ENCODE peak calls at places on chromosome 3, in ten cellular contexts. O is natural killer cell; G is activated T-cell treated with anti-CD3 and anti-CD28 coated beads, Interleukin-2, amount 50 U/mL, for 72 hours; S is naive thymus-derived CD4-positive, alpha-beta T cell; A is right cardiac atrium; Q is CD4-positive, alpha-beta T cell; N is IMR-90; M is central memory CD8-positive, alpha-beta T cell; R is activated CD4-positive, alpha-beta T cell treated with anti-CD3 and anti-CD28 coated beads for 36 hours; Y is left cardiac atrium. E is an unnamed sample.

GRCh38 chr3:156787926-156788663 is 38.1 kb upstream of the LEKR1 start:
- ATAC-seq in A (no peak), S (no peak), Q (no peak), M (no peak), G (peak; percentile 98), O (no peak), R (peak; percentile 98), N (peak; percentile 91), Y (peak; percentile 98), E (no peak)

GRCh38 chr3:62325896-62326295 is 47.5 kb downstream of the FEZF2 start:
- ATAC-seq in S (no peak), Y (no peak), A (no peak), N (no peak), Q (no peak), O (no peak), G (no peak), R (no peak), M (no peak), E (no peak)

GRCh38 chr3:185632996-185633395 is 46.9 kb downstream of the SENP2 start:
- ATAC-seq in G (no peak), Q (peak; percentile 17), Y (no peak), R (peak; percentile 49), A (no peak), S (no peak), M (no peak), N (no peak), O (no peak), E (no peak)

GRCh38 chr3:186552408-186553031 is 8.3 kb upstream of the CRYGS start:
- ATAC-seq in Y (no peak), A (no peak), M (no peak), G (no peak), N (no peak), S (no peak), O (no peak), R (no peak), Q (no peak), E (no peak)

GRCh38 chr3:129462365-129462968 is 22.4 kb downstream of the IFT122 start:
- ATAC-seq in R (no peak), O (no peak), Y (peak; percentile 67), G (no peak), Q (no peak), N (no peak), A (peak; percentile 71), S (no peak), M (no peak), E (no peak)

GRCh38 chr3:54906763-54907162 is 21.1 kb downstream of the LRTM1 start:
- ATAC-seq in Y (peak; percentile 24), G (no peak), R (no peak), M (no peak), N (peak; percentile 21), Q (no peak), A (peak; percentile 56), O (no peak), S (no peak), E (no peak)

GRCh38 chr3:155080692-155081091 is 573 bp downstream of the MME start:
- ATAC-seq in R (no peak), G (no peak), Y (no peak), O (no peak), S (no peak), N (no peak), A (no peak), M (no peak), Q (no peak), E (no peak)

GRCh38 chr3:61829301-61830110 is 268.1 kb downstream of the PTPRG start:
- ATAC-seq in Y (peak; percentile 45), R (no peak), A (peak; percentile 45), S (no peak), M (no peak), N (no peak), Q (no peak), G (no peak), O (no peak), E (no peak)

GRCh38 chr3:127501177-127501576 is 89.4 kb downstream of the TPRA1 start:
- ATAC-seq in O (no peak), A (no peak), Y (no peak), R (no peak), N (no peak), M (no peak), S (no peak), Q (no peak), G (no peak), E (no peak)

GRCh38 chr3:81658322-81658997 is 103.0 kb downstream of the GBE1 start:
- ATAC-seq in O (no peak), Q (no peak), S (no peak), R (no peak), A (no peak), G (no peak), N (no peak), Y (no peak), M (no peak), E (no peak)

GRCh38 chr3:20069178-20069532 is 28.9 kb downstream of the KAT2B start:
- ATAC-seq in M (no peak), R (no peak), Y (no peak), G (peak; percentile 7), Q (no peak), O (no peak), N (no peak), S (no peak), A (no peak), E (no peak)

GRCh38 chr3:120173056-120173675 is 78.9 kb upstream of the GSK3B start:
- ATAC-seq in S (no peak), R (no peak), A (no peak), M (no peak), O (no peak), N (no peak), Y (no peak), Q (no peak), G (no peak), E (no peak)

GRCh38 chr3:136109499-136109898 is 86.6 kb downstream of the MSL2 start:
- ATAC-seq in R (peak; percentile 53), A (no peak), N (no peak), Y (no peak), S (no peak), G (no peak), O (no peak), Q (no peak), M (no peak), E (no peak)

GRCh38 chr3:123104550-123104949 is 37.7 kb downstream of the PDIA5 start:
- ATAC-seq in R (no peak), G (no peak), A (peak; percentile 58), Y (peak; percentile 95), N (peak; percentile 97), Q (no peak), O (no peak), S (no peak), M (no peak), E (peak; percentile 73)

GRCh38 chr3:141660598-141660947 is 77.5 kb upstream of the RNF7 start:
- ATAC-seq in S (peak; percentile 32), G (no peak), Y (no peak), M (no peak), R (no peak), Q (no peak), N (no peak), A (peak; percentile 11), O (no peak), E (no peak)

GRCh38 chr3:139617656-139618268 is 60.0 kb downstream of the NMNAT3 start:
- ATAC-seq in Q (no peak), Y (no peak), A (no peak), R (no peak), G (no peak), O (no peak), N (no peak), M (no peak), S (no peak), E (no peak)

GRCh38 chr3:99504258-99504657 is 134.1 kb upstream of the COL8A1 start:
- ATAC-seq in O (no peak), A (no peak), N (no peak), Q (no peak), R (no peak), M (no peak), Y (no peak), S (no peak), G (no peak), E (peak; percentile 25)

GRCh38 chr3:53675942-53676341 is 170.3 kb downstream of the CHDH start:
- ATAC-seq in O (no peak), G (no peak), N (no peak), R (no peak), S (no peak), Y (peak; percentile 60), M (no peak), Q (no peak), A (peak; percentile 58), E (no peak)

GRCh38 chr3:13801361-13802214 is 78.3 kb downstream of the WNT7A start:
- ATAC-seq in G (no peak), O (no peak), Q (no peak), R (no peak), N (no peak), Y (no peak), S (no peak), M (no peak), A (no peak), E (no peak)

GRCh38 chr3:29026301-29026700 is 254.6 kb upstream of the RBMS3 start:
- ATAC-seq in N (no peak), O (no peak), Q (no peak), Y (no peak), G (peak; percentile 98), M (no peak), S (no peak), A (no peak), R (peak; percentile 95), E (no peak)

GRCh38 chr3:10265833-10266232 is 17.6 kb downstream of the TATDN2 start:
- ATAC-seq in G (no peak), R (no peak), Y (no peak), S (no peak), O (no peak), N (no peak), M (no peak), Q (no peak), A (no peak), E (no peak)

GRCh38 chr3:18531662-18532061 is 106.5 kb upstream of the SATB1 start:
- ATAC-seq in A (no peak), R (peak; percentile 94), M (no peak), Y (no peak), N (no peak), S (no peak), Q (no peak), O (no peak), G (peak; percentile 100), E (no peak)

GRCh38 chr3:151421956-151422355 is 37.4 kb upstream of the P2RY12 start:
- ATAC-seq in R (no peak), N (no peak), Q (no peak), Y (no peak), G (no peak), M (no peak), O (no peak), A (no peak), S (peak; percentile 45), E (no peak)

GRCh38 chr3:177111541-177111949 is 85.7 kb downstream of the TBL1XR1 start:
- ATAC-seq in G (no peak), O (no peak), M (no peak), A (no peak), R (peak; percentile 31), Y (no peak), N (no peak), Q (no peak), S (no peak), E (no peak)

GRCh38 chr3:52983336-52983807 is 62.5 kb downstream of the SFMBT1 start:
- ATAC-seq in M (peak; percentile 84), Y (peak; percentile 47), Q (peak; percentile 90), O (peak; percentile 42), R (peak; percentile 83), N (no peak), G (peak; percentile 89), S (peak; percentile 96), A (no peak), E (no peak)

GRCh38 chr3:185637388-185637787 is 51.3 kb downstream of the SENP2 start:
- ATAC-seq in Y (no peak), M (no peak), A (no peak), O (no peak), Q (no peak), G (no peak), S (no peak), R (no peak), N (no peak), E (no peak)

GRCh38 chr3:138479355-138479964 is 45.0 kb downstream of the ESYT3 start:
- ATAC-seq in G (peak; percentile 64), Y (no peak), R (peak; percentile 42), N (peak; percentile 79), S (no peak), A (no peak), Q (no peak), O (no peak), M (no peak), E (no peak)

GRCh38 chr3:123660900-123661299 is 76.0 kb upstream of the HACD2 start:
- ATAC-seq in A (peak; percentile 93), S (no peak), M (no peak), R (no peak), G (no peak), Y (peak; percentile 91), Q (no peak), N (peak; percentile 91), O (no peak), E (peak; percentile 89)

E was measured in gastroesophageal sphincter.